ENCODE peak calls at places on chromosome 3, in ten cellular contexts. P, C, V, I, Y, G, Q, M, Z and L are unnamed samples.

GRCh38 chr3:87614998-87615397 is 338.6 kb upstream of the POU1F1 start:
- DNase-seq in Q (no peak), M (no peak), C (no peak), Y (no peak), I (no peak), P (no peak), V (no peak), G (no peak), Z (no peak), L (no peak)

GRCh38 chr3:109597438-109597837 is 260.1 kb upstream of the DPPA4 start:
- DNase-seq in Z (no peak), Q (no peak), G (no peak), V (no peak), Y (no peak), P (no peak), C (no peak), I (no peak), M (no peak), L (no peak)

GRCh38 chr3:42653560-42654330 is at the start of gene ZBTB47:
- DNase-seq in Y (no peak), Z (no peak), V (peak; percentile 39), G (no peak), I (no peak), P (no peak), M (no peak), C (no peak), Q (peak; percentile 71), L (peak; percentile 88)

GRCh38 chr3:181622365-181622764 is 89.4 kb upstream of the SOX2 start:
- DNase-seq in Y (no peak), M (no peak), G (no peak), Q (no peak), I (no peak), P (no peak), Z (no peak), C (no peak), V (no peak), L (no peak)

GRCh38 chr3:172098698-172099494 is 59.5 kb downstream of the FNDC3B start:
- DNase-seq in P (no peak), I (no peak), M (no peak), Q (no peak), C (peak; percentile 86), G (no peak), Y (no peak), Z (no peak), V (peak; percentile 48), L (no peak)

GRCh38 chr3:70000563-70001081 is 1.1 kb downstream of the SAMMSON start:
- DNase-seq in M (no peak), Y (no peak), C (peak; percentile 3), Q (no peak), V (peak; percentile 53), P (no peak), G (no peak), I (no peak), Z (peak; percentile 31), L (no peak)

GRCh38 chr3:4749567-4750002 is 229.7 kb upstream of the BHLHE40 start:
- DNase-seq in G (no peak), Z (no peak), Q (no peak), M (no peak), I (no peak), P (no peak), V (no peak), C (no peak), Y (no peak), L (no peak)

GRCh38 chr3:195714380-195715011 is 6.3 kb upstream of the MUC20 start:
- DNase-seq in P (no peak), I (no peak), Y (no peak), Z (no peak), Q (no peak), M (peak; percentile 61), V (no peak), C (no peak), G (no peak), L (no peak)

GRCh38 chr3:151578495-151578894 is 117.6 kb upstream of the IGSF10 start:
- DNase-seq in C (no peak), Y (no peak), Q (no peak), Z (no peak), V (no peak), I (no peak), M (no peak), G (no peak), P (no peak), L (no peak)

GRCh38 chr3:181955566-181955965 is 243.8 kb downstream of the SOX2 start:
- DNase-seq in Y (no peak), V (no peak), I (no peak), G (no peak), Q (no peak), C (no peak), Z (no peak), P (no peak), M (no peak), L (no peak)

GRCh38 chr3:41126961-41127360 is 72.3 kb upstream of the CTNNB1 start:
- DNase-seq in I (no peak), Z (no peak), C (no peak), G (no peak), P (no peak), M (no peak), V (peak; percentile 50), Y (no peak), Q (no peak), L (no peak)

GRCh38 chr3:59411176-59411575 is 361.4 kb upstream of the CFAP20DC start:
- DNase-seq in I (no peak), P (no peak), C (no peak), Z (no peak), M (peak; percentile 45), G (no peak), Q (no peak), Y (no peak), V (no peak), L (no peak)

GRCh38 chr3:129608087-129608935 is 1.8 kb upstream of the PLXND1 start:
- DNase-seq in P (peak; percentile 54), Y (peak; percentile 3), Q (no peak), G (no peak), V (peak; percentile 78), C (no peak), M (no peak), Z (no peak), I (no peak), L (no peak)

GRCh38 chr3:150346956-150347863 is 60.9 kb upstream of the TSC22D2 start:
- DNase-seq in M (no peak), G (no peak), P (no peak), Q (no peak), Y (no peak), V (peak; percentile 53), Z (no peak), I (no peak), C (no peak), L (no peak)

GRCh38 chr3:4426782-4427344 is 40.2 kb downstream of the SUMF1 start:
- DNase-seq in P (peak; percentile 8), C (peak; percentile 32), I (peak; percentile 24), Z (no peak), G (peak; percentile 94), V (peak; percentile 98), Y (no peak), Q (peak; percentile 73), M (no peak), L (no peak)

GRCh38 chr3:81302045-81302444 is 459.4 kb downstream of the GBE1 start:
- DNase-seq in V (peak; percentile 80), Q (peak; percentile 76), G (peak; percentile 29), I (peak; percentile 49), C (no peak), Y (no peak), M (peak; percentile 21), P (peak; percentile 82), Z (peak; percentile 45), L (no peak)

GRCh38 chr3:10926831-10927521 is 65.6 kb upstream of the SLC6A1 start:
- DNase-seq in M (no peak), V (no peak), Z (no peak), I (no peak), G (peak; percentile 28), P (no peak), Q (peak; percentile 40), C (no peak), Y (no peak), L (no peak)

GRCh38 chr3:160825311-160825800 is 69.3 kb downstream of the PPM1L start:
- DNase-seq in Z (no peak), C (no peak), I (no peak), P (no peak), G (no peak), Y (no peak), V (no peak), M (no peak), Q (no peak), L (no peak)

GRCh38 chr3:5540532-5540931 is 353.0 kb downstream of the EDEM1 start:
- DNase-seq in Y (no peak), V (no peak), M (no peak), I (no peak), C (no peak), G (no peak), Z (no peak), P (no peak), Q (no peak), L (no peak)

GRCh38 chr3:183730361-183730760 is 32.8 kb downstream of the YEATS2 start:
- DNase-seq in G (no peak), P (peak; percentile 30), I (no peak), Y (no peak), Q (no peak), Z (no peak), V (no peak), C (no peak), M (peak; percentile 2), L (no peak)

GRCh38 chr3:189401196-189401595 is 229.4 kb downstream of the TPRG1 start:
- DNase-seq in I (no peak), Q (no peak), Z (no peak), Y (no peak), G (no peak), P (no peak), C (no peak), V (no peak), M (no peak), L (no peak)

GRCh38 chr3:51953445-51953844 is 1.7 kb upstream of the GPR62 start:
- DNase-seq in Y (no peak), I (no peak), Z (no peak), M (no peak), G (peak; percentile 52), V (peak; percentile 89), C (no peak), Q (peak; percentile 53), P (no peak), L (no peak)

GRCh38 chr3:53571264-53571663 is 76.9 kb downstream of the CACNA1D start:
- DNase-seq in G (no peak), V (no peak), C (no peak), Y (no peak), M (no peak), Q (no peak), P (no peak), I (no peak), Z (no peak), L (no peak)

GRCh38 chr3:124034016-124034808 is 42.3 kb upstream of the ROPN1 start:
- DNase-seq in Z (peak; percentile 15), P (peak; percentile 39), I (peak; percentile 59), V (peak; percentile 6), Y (no peak), Q (peak; percentile 17), C (no peak), G (no peak), M (peak; percentile 7), L (peak; percentile 66)